ENCODE peak calls at places on chromosome 20, in four cellular contexts. Q is CD8-positive, alpha-beta T cell; Z is iPS-NIHi11; I is T-cell. D is an unnamed sample.

GRCh38 chr20:43914697-43915208 is at the start of gene TOX2:
- DNase-seq in Q (peak), Z (peak), I (no peak), D (no peak)

GRCh38 chr20:32906200-32906599 is 47.5 kb downstream of the EFCAB8 start:
- DNase-seq in Q (no peak), Z (no peak), I (no peak), D (no peak)

GRCh38 chr20:31572042-31572700 is 32.9 kb upstream of the ID1 start:
- DNase-seq in Q (no peak), Z (no peak), I (no peak), D (no peak)

GRCh38 chr20:57652865-57653545 is 32.8 kb upstream of the ZBP1 start:
- DNase-seq in Q (no peak), Z (peak), I (no peak), D (no peak)

GRCh38 chr20:47013606-47014005 is 119.0 kb downstream of the EYA2 start:
- DNase-seq in Q (no peak), Z (no peak), I (no peak), D (no peak)

GRCh38 chr20:63135411-63135810 is 80.5 kb downstream of the YTHDF1 start:
- DNase-seq in Q (no peak), Z (peak), I (no peak), D (no peak)

GRCh38 chr20:41030536-41031242 is 2.1 kb downstream of the TOP1 start:
- DNase-seq in Q (no peak), Z (no peak), I (no peak), D (no peak)

GRCh38 chr20:2816583-2817340 is 598 bp downstream of the TMEM239 start:
- DNase-seq in Q (no peak), Z (peak), I (no peak), D (no peak)

GRCh38 chr20:29743101-29743931 is 1514.1 kb upstream of the DEFB115 start:
- DNase-seq in Q (no peak), Z (no peak), I (no peak), D (no peak)

GRCh38 chr20:32482251-32483220 is 102.6 kb downstream of the NOL4L start:
- DNase-seq in Q (no peak), Z (peak), I (no peak), D (no peak)

GRCh38 chr20:64176548-64177419 is 12.5 kb downstream of the MYT1 start:
- DNase-seq in Q (no peak), Z (no peak), I (no peak), D (no peak)

GRCh38 chr20:11451793-11452291 is 465.9 kb upstream of the BTBD3 start:
- DNase-seq in Q (no peak), Z (peak), I (no peak), D (no peak)

GRCh38 chr20:11432407-11432806 is 485.3 kb upstream of the BTBD3 start:
- DNase-seq in Q (no peak), Z (no peak), I (no peak), D (no peak)

GRCh38 chr20:63317601-63318291 is 24.8 kb downstream of the COL20A1 start:
- DNase-seq in Q (no peak), Z (no peak), I (no peak), D (no peak)

GRCh38 chr20:9884061-9884460 is 45.2 kb upstream of the PAK5 start:
- DNase-seq in Q (no peak), Z (peak), I (no peak), D (no peak)

GRCh38 chr20:56860413-56860812 is 231.3 kb downstream of the TFAP2C start:
- DNase-seq in Q (no peak), Z (no peak), I (no peak), D (no peak)

GRCh38 chr20:38671701-38672292 is 52.5 kb upstream of the SLC32A1 start:
- DNase-seq in Q (no peak), Z (no peak), I (no peak), D (no peak)

GRCh38 chr20:61662226-61662945 is 403.3 kb downstream of the TAF4 start:
- DNase-seq in Q (no peak), Z (peak), I (no peak), D (no peak)

GRCh38 chr20:62924567-62925419 is 1.5 kb downstream of the DIDO1 start:
- DNase-seq in Q (no peak), Z (no peak), I (no peak), D (no peak)

GRCh38 chr20:44033873-44034272 is 119.2 kb downstream of the TOX2 start:
- DNase-seq in Q (no peak), Z (no peak), I (no peak), D (no peak)

D was measured in NT2/D1.